ENCODE peak calls at places on chromosomes 6 and 20, in eight cellular contexts. B is tibial nerve; Y is stimulated activated CD4-positive, alpha-beta T cell treated with anti-CD3 and anti-CD28 coated beads, Interleukin-4, amount 100 ng/mL, for 48 hours; I is NCI-H2081; P is NCI-H526; D is T-helper 17 cell; Q is NCI-H1092; L is osteocyte. J is an unnamed sample.

GRCh38 chr20:3716195-3716834 is 3.9 kb upstream of the SIGLEC1 start:
- DNase-seq in B (no peak), Y (no peak), I (peak), P (peak), D (no peak), Q (peak), L (no peak), J (peak)

GRCh38 chr6:127514396-127515227 is 4.5 kb downstream of the MTCL3 start:
- DNase-seq in B (no peak), Y (peak), I (no peak), P (peak), D (peak), Q (no peak), L (no peak), J (peak)

GRCh38 chr6:168274046-168274952 is 45.3 kb downstream of the DACT2 start:
- DNase-seq in B (no peak), Y (no peak), I (no peak), P (peak), D (no peak), Q (no peak), L (no peak), J (no peak)

GRCh38 chr6:99547526-99547925 is 20.9 kb downstream of the CCNC start:
- DNase-seq in B (no peak), Y (no peak), I (no peak), P (no peak), D (no peak), Q (no peak), L (no peak), J (no peak)

GRCh38 chr6:20056350-20056992 is 155.8 kb downstream of the MBOAT1 start:
- DNase-seq in B (peak), Y (no peak), I (peak), P (peak), D (no peak), Q (peak), L (no peak), J (peak)

GRCh38 chr20:38888059-38888831 is 38.0 kb upstream of the FAM83D start:
- DNase-seq in B (no peak), Y (no peak), I (no peak), P (no peak), D (no peak), Q (no peak), L (no peak), J (no peak)

GRCh38 chr6:154515808-154516207 is 5.3 kb upstream of the CNKSR3 start:
- DNase-seq in B (no peak), Y (no peak), I (no peak), P (no peak), D (no peak), Q (no peak), L (no peak), J (no peak)

GRCh38 chr6:158914923-158915322 is 85.1 kb downstream of the RSPH3 start:
- DNase-seq in B (no peak), Y (no peak), I (no peak), P (no peak), D (no peak), Q (no peak), L (no peak), J (no peak)

GRCh38 chr6:30200551-30201281 is 12.5 kb downstream of the TRIM26 start:
- DNase-seq in B (no peak), Y (no peak), I (no peak), P (no peak), D (no peak), Q (no peak), L (no peak), J (no peak)

J was measured in NT2/D1.